ENCODE peak calls at places on chromosomes 11 and 22, in five cellular contexts. One of them, this sample, is unnamed.

GRCh38 chr22:41302016-41302767 is 867 bp downstream of the ZC3H7B start:
- DNase-seq in colonic mucosa: no peak
- DNase-seq in tibial nerve: no peak
- DNase-seq in HFF-Myc: no peak
- DNase-seq in astrocyte: no peak
- DNase-seq in this sample: peak; percentile 26

GRCh38 chr22:21642584-21643448 is 714 bp downstream of the SDF2L1 start:
- DNase-seq in HFF-Myc: no peak
- DNase-seq in astrocyte: no peak
- DNase-seq in colonic mucosa: peak; percentile 78
- DNase-seq in tibial nerve: no peak
- DNase-seq in this sample: peak; percentile 49

GRCh38 chr11:112012877-112013276 is 12.3 kb upstream of the DLAT start:
- DNase-seq in HFF-Myc: no peak
- DNase-seq in astrocyte: peak; percentile 56
- DNase-seq in colonic mucosa: no peak
- DNase-seq in tibial nerve: no peak
- DNase-seq in this sample: no peak

GRCh38 chr11:65382036-65382803 is at the start of gene SLC25A45:
- DNase-seq in HFF-Myc: peak; percentile 95
- DNase-seq in colonic mucosa: peak; percentile 93
- DNase-seq in astrocyte: peak; percentile 96
- DNase-seq in tibial nerve: peak; percentile 86
- DNase-seq in this sample: peak; percentile 84

GRCh38 chr22:41000941-41001721 is 50.0 kb downstream of the RBX1 start:
- DNase-seq in colonic mucosa: no peak
- DNase-seq in tibial nerve: no peak
- DNase-seq in astrocyte: no peak
- DNase-seq in HFF-Myc: no peak
- DNase-seq in this sample: no peak

GRCh38 chr11:10328314-10329090 is 23.6 kb downstream of the ADM start:
- DNase-seq in colonic mucosa: no peak
- DNase-seq in tibial nerve: no peak
- DNase-seq in astrocyte: peak; percentile 85
- DNase-seq in HFF-Myc: no peak
- DNase-seq in this sample: no peak

GRCh38 chr11:890794-891600 is 19.6 kb downstream of the CHID1 start:
- DNase-seq in tibial nerve: no peak
- DNase-seq in astrocyte: no peak
- DNase-seq in colonic mucosa: no peak
- DNase-seq in HFF-Myc: no peak
- DNase-seq in this sample: no peak

GRCh38 chr11:13776134-13776815 is 107.8 kb downstream of the FAR1 start:
- DNase-seq in tibial nerve: no peak
- DNase-seq in colonic mucosa: no peak
- DNase-seq in astrocyte: no peak
- DNase-seq in HFF-Myc: no peak
- DNase-seq in this sample: no peak

GRCh38 chr11:101974771-101975170 is 58.4 kb upstream of the ANGPTL5 start:
- DNase-seq in colonic mucosa: no peak
- DNase-seq in tibial nerve: no peak
- DNase-seq in HFF-Myc: no peak
- DNase-seq in astrocyte: no peak
- DNase-seq in this sample: no peak

GRCh38 chr11:101975734-101976133 is 59.4 kb upstream of the ANGPTL5 start:
- DNase-seq in colonic mucosa: no peak
- DNase-seq in HFF-Myc: no peak
- DNase-seq in tibial nerve: no peak
- DNase-seq in astrocyte: no peak
- DNase-seq in this sample: no peak

DNA sequence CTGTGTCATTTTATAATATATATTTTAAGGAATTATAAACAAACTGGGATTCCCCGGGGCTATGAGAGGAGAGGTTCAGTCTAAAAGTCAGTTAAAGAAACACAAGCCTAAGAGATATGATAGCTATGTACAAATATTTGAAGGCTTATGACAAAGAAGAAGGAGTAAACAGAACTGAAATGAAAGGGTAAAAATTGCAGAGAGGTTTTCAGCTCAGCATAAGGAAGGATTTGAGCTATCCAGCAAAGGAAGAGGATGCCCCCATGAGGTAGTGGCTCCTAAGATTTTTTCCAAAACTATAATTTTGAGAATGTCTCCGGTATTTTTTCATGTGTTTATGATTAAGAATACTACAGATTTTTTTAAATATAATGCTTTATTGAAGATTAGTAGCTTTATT is 57.9 kb upstream of the ANGPTL5 start:
- DNase-seq in colonic mucosa: no peak
- DNase-seq in HFF-Myc: peak; percentile 2
- DNase-seq in astrocyte: no peak
- DNase-seq in tibial nerve: no peak
- DNase-seq in this sample: no peak
- TF ChIP-seq CTCF in colonic mucosa: no peak
- TF ChIP-seq CTCF in HFF-Myc: no peak
- TF ChIP-seq CTCF in astrocyte: no peak
- TF ChIP-seq CTCF in tibial nerve: no peak
- TF ChIP-seq CTCF in this sample: no peak

GRCh38 chr22:46147061-46147460 is 3.3 kb upstream of the PPARA start:
- DNase-seq in astrocyte: no peak
- DNase-seq in HFF-Myc: no peak
- DNase-seq in colonic mucosa: no peak
- DNase-seq in tibial nerve: no peak
- DNase-seq in this sample: no peak
- TF ChIP-seq CTCF in astrocyte: no peak
- TF ChIP-seq CTCF in HFF-Myc: no peak
- TF ChIP-seq CTCF in colonic mucosa: no peak
- TF ChIP-seq CTCF in tibial nerve: no peak
- TF ChIP-seq CTCF in this sample: no peak

GRCh38 chr11:45209904-45210699 is 63.7 kb downstream of the PRDM11 start:
- DNase-seq in tibial nerve: peak; percentile 64
- DNase-seq in HFF-Myc: no peak
- DNase-seq in astrocyte: no peak
- DNase-seq in colonic mucosa: peak; percentile 42
- DNase-seq in this sample: no peak

GRCh38 chr11:45212566-45213315 is 66.3 kb downstream of the PRDM11 start:
- DNase-seq in HFF-Myc: no peak
- DNase-seq in tibial nerve: no peak
- DNase-seq in colonic mucosa: no peak
- DNase-seq in astrocyte: no peak
- DNase-seq in this sample: no peak

GRCh38 chr11:45210846-45211245 is 64.4 kb downstream of the PRDM11 start:
- DNase-seq in HFF-Myc: no peak
- DNase-seq in tibial nerve: no peak
- DNase-seq in colonic mucosa: no peak
- DNase-seq in astrocyte: no peak
- DNase-seq in this sample: no peak

GRCh38 chr11:45213316-45213665 is 66.9 kb downstream of the PRDM11 start:
- DNase-seq in astrocyte: no peak
- DNase-seq in tibial nerve: no peak
- DNase-seq in HFF-Myc: no peak
- DNase-seq in colonic mucosa: no peak
- DNase-seq in this sample: no peak

GRCh38 chr11:45211732-45212131 is 65.3 kb downstream of the PRDM11 start:
- DNase-seq in colonic mucosa: no peak
- DNase-seq in HFF-Myc: no peak
- DNase-seq in astrocyte: no peak
- DNase-seq in tibial nerve: no peak
- DNase-seq in this sample: no peak
- TF ChIP-seq CTCF in colonic mucosa: no peak
- TF ChIP-seq CTCF in HFF-Myc: no peak
- TF ChIP-seq CTCF in astrocyte: no peak
- TF ChIP-seq CTCF in tibial nerve: no peak
- TF ChIP-seq CTCF in this sample: no peak

GRCh38 chr11:126533560-126533959 is 178.1 kb downstream of the ST3GAL4 start:
- DNase-seq in tibial nerve: no peak
- DNase-seq in colonic mucosa: no peak
- DNase-seq in HFF-Myc: no peak
- DNase-seq in astrocyte: no peak
- DNase-seq in this sample: no peak
- TF ChIP-seq CTCF in tibial nerve: no peak
- TF ChIP-seq CTCF in colonic mucosa: no peak
- TF ChIP-seq CTCF in HFF-Myc: no peak
- TF ChIP-seq CTCF in astrocyte: no peak
- TF ChIP-seq CTCF in this sample: no peak

This sample was measured in activated B cell treated with CpG ODN at 0.5 μM for 24 hours.